ENCODE peak calls at places on chromosomes 13 and 19, in six cellular contexts. A is skeletal muscle cell; B is NCI-H510A treated with DMSO at 0.1 percent for 48 hours; Q is A673; T is NCI-H187; J is effector memory CD4-positive, alpha-beta T cell. L is an unnamed sample.

GRCh38 chr13:110388141-110388943 is 81.3 kb downstream of the COL4A2 start:
- DNase-seq in A (peak; percentile 78), B (peak; percentile 53), Q (no peak), T (peak; percentile 47), J (no peak), L (peak; percentile 91)

GRCh38 chr13:107367258-107367657 is 799.3 kb upstream of the ARGLU1 start:
- DNase-seq in A (no peak), B (no peak), Q (no peak), T (no peak), J (no peak), L (no peak)

GRCh38 chr13:73667756-73668155 is 466.4 kb downstream of the KLF12 start:
- DNase-seq in A (no peak), B (no peak), Q (no peak), T (no peak), J (no peak), L (no peak)

GRCh38 chr13:53250977-53251376 is 222.4 kb downstream of the OLFM4 start:
- DNase-seq in A (no peak), B (no peak), Q (no peak), T (no peak), J (no peak), L (no peak)

GRCh38 chr13:50678464-50679162 is 164.9 kb downstream of the DLEU7 start:
- DNase-seq in A (peak; percentile 78), B (no peak), Q (no peak), T (no peak), J (no peak), L (no peak)

GRCh38 chr13:76764916-76765315 is 121.3 kb downstream of the KCTD12 start:
- DNase-seq in A (no peak), B (no peak), Q (no peak), T (no peak), J (no peak), L (no peak)

GRCh38 chr19:45162464-45163143 is 1.8 kb upstream of the NKPD1 start:
- DNase-seq in A (no peak), B (no peak), Q (no peak), T (no peak), J (no peak), L (no peak)

GRCh38 chr13:86563308-86563707 is 764.1 kb upstream of the SLITRK6 start:
- DNase-seq in A (peak; percentile 34), B (no peak), Q (peak; percentile 26), T (no peak), J (no peak), L (no peak)

L was measured in ascending aorta.